ENCODE peak calls at places on chromosomes 5 and 9, in six cellular contexts. One of them, this sample, is unnamed.

GRCh38 chr9:26426732-26427131 is 465.9 kb downstream of the CAAP1 start:
- DNase-seq in A549: no peak
- DNase-seq in lower lobe of right lung: no peak
- DNase-seq in PC-3: no peak
- DNase-seq in upper lobe of right lung: no peak
- DNase-seq in GM23338: peak; percentile 50
- DNase-seq in this sample: no peak

GRCh38 chr9:134955801-134956200 is 38.1 kb upstream of the FCN1 start:
- DNase-seq in A549: no peak
- DNase-seq in lower lobe of right lung: peak; percentile 24
- DNase-seq in PC-3: no peak
- DNase-seq in upper lobe of right lung: peak; percentile 50
- DNase-seq in GM23338: no peak
- DNase-seq in this sample: no peak

GRCh38 chr9:114282507-114282906 is 40.4 kb upstream of the ORM1 start:
- DNase-seq in A549: no peak
- DNase-seq in lower lobe of right lung: peak; percentile 15
- DNase-seq in PC-3: no peak
- DNase-seq in upper lobe of right lung: no peak
- DNase-seq in GM23338: no peak
- DNase-seq in this sample: no peak

GRCh38 chr5:13346401-13346800 is 598.1 kb downstream of the DNAH5 start:
- DNase-seq in A549: no peak
- DNase-seq in lower lobe of right lung: no peak
- DNase-seq in PC-3: no peak
- DNase-seq in upper lobe of right lung: no peak
- DNase-seq in GM23338: no peak
- DNase-seq in this sample: no peak

GRCh38 chr9:26722755-26723154 is 169.8 kb downstream of the CAAP1 start:
- DNase-seq in A549: no peak
- DNase-seq in lower lobe of right lung: no peak
- DNase-seq in PC-3: no peak
- DNase-seq in upper lobe of right lung: no peak
- DNase-seq in GM23338: no peak
- DNase-seq in this sample: no peak

GRCh38 chr9:134331186-134332025 is 5.2 kb downstream of the RXRA start:
- DNase-seq in A549: no peak
- DNase-seq in lower lobe of right lung: no peak
- DNase-seq in PC-3: no peak
- DNase-seq in upper lobe of right lung: no peak
- DNase-seq in GM23338: no peak
- DNase-seq in this sample: no peak

GRCh38 chr5:95718203-95718602 is 12.9 kb upstream of the RHOBTB3 start:
- DNase-seq in A549: no peak
- DNase-seq in lower lobe of right lung: no peak
- DNase-seq in PC-3: no peak
- DNase-seq in upper lobe of right lung: no peak
- DNase-seq in GM23338: no peak
- DNase-seq in this sample: peak; percentile 39

GRCh38 chr5:157198277-157199058 is 17.8 kb downstream of the ITK start:
- DNase-seq in A549: no peak
- DNase-seq in lower lobe of right lung: no peak
- DNase-seq in PC-3: no peak
- DNase-seq in upper lobe of right lung: no peak
- DNase-seq in GM23338: no peak
- DNase-seq in this sample: no peak

GRCh38 chr9:127199001-127199791 is 65.4 kb upstream of the GARNL3 start:
- DNase-seq in A549: peak; percentile 73
- DNase-seq in lower lobe of right lung: peak; percentile 74
- DNase-seq in PC-3: peak; percentile 78
- DNase-seq in upper lobe of right lung: peak; percentile 81
- DNase-seq in GM23338: peak; percentile 94
- DNase-seq in this sample: peak; percentile 66

GRCh38 chr5:154947778-154948177 is 6.9 kb downstream of the MRPL22 start:
- DNase-seq in A549: no peak
- DNase-seq in lower lobe of right lung: no peak
- DNase-seq in PC-3: no peak
- DNase-seq in upper lobe of right lung: no peak
- DNase-seq in GM23338: no peak
- DNase-seq in this sample: no peak

GRCh38 chr9:70510157-70510770 is 95.8 kb upstream of the KLF9 start:
- DNase-seq in A549: peak; percentile 46
- DNase-seq in lower lobe of right lung: peak; percentile 59
- DNase-seq in PC-3: no peak
- DNase-seq in upper lobe of right lung: peak; percentile 66
- DNase-seq in GM23338: peak; percentile 77
- DNase-seq in this sample: peak; percentile 29

GRCh38 chr9:138104251-138105122 is 226.9 kb downstream of the CACNA1B start:
- DNase-seq in A549: no peak
- DNase-seq in lower lobe of right lung: no peak
- DNase-seq in PC-3: no peak
- DNase-seq in upper lobe of right lung: peak; percentile 58
- DNase-seq in GM23338: no peak
- DNase-seq in this sample: no peak

GRCh38 chr5:89270901-89271300 is 387.9 kb upstream of the MEF2C start:
- DNase-seq in A549: no peak
- DNase-seq in lower lobe of right lung: no peak
- DNase-seq in PC-3: no peak
- DNase-seq in upper lobe of right lung: no peak
- DNase-seq in GM23338: no peak
- DNase-seq in this sample: no peak

GRCh38 chr5:156402387-156402921 is 75.5 kb downstream of the SGCD start:
- DNase-seq in A549: peak; percentile 37
- DNase-seq in lower lobe of right lung: no peak
- DNase-seq in PC-3: no peak
- DNase-seq in upper lobe of right lung: no peak
- DNase-seq in GM23338: peak; percentile 79
- DNase-seq in this sample: peak; percentile 64

GRCh38 chr9:8486095-8486494 is 686.5 kb upstream of the DMAC1 start:
- DNase-seq in A549: peak; percentile 13
- DNase-seq in lower lobe of right lung: no peak
- DNase-seq in PC-3: no peak
- DNase-seq in upper lobe of right lung: no peak
- DNase-seq in GM23338: peak; percentile 78
- DNase-seq in this sample: peak; percentile 42

GRCh38 chr5:50709471-50709870 is 43.0 kb downstream of the PARP8 start:
- DNase-seq in A549: no peak
- DNase-seq in lower lobe of right lung: no peak
- DNase-seq in PC-3: no peak
- DNase-seq in upper lobe of right lung: no peak
- DNase-seq in GM23338: no peak
- DNase-seq in this sample: no peak

GRCh38 chr9:5485365-5486085 is 24.8 kb upstream of the PDCD1LG2 start:
- DNase-seq in A549: no peak
- DNase-seq in lower lobe of right lung: no peak
- DNase-seq in PC-3: no peak
- DNase-seq in upper lobe of right lung: no peak
- DNase-seq in GM23338: no peak
- DNase-seq in this sample: no peak

DNA sequence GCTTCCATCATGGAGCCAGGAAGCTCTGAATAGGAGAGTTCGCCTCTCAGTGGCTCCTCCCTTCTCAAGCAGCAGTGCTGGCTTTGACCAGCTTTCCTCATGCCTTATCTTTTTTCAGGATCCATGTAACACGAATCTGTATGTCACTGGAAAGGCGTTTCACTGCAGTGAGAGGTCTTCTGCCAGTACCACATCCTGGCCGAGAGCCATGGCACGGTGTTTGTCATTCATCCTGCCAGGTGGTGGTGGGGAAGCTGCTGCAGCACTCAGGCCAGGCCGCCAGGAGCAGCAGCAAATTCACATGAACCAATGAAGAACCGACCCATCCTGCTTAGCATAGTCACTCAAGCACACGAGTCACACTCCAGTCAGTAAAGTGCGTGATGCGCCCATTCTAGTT is 179.0 kb downstream of the FANCC start:
- DNase-seq in A549: no peak
- DNase-seq in lower lobe of right lung: no peak
- DNase-seq in PC-3: peak; percentile 67
- DNase-seq in upper lobe of right lung: no peak
- DNase-seq in GM23338: peak; percentile 74
- DNase-seq in this sample: no peak
- TF ChIP-seq CTCF in A549: no peak
- TF ChIP-seq CTCF in lower lobe of right lung: no peak
- TF ChIP-seq CTCF in PC-3: no peak
- TF ChIP-seq CTCF in upper lobe of right lung: no peak
- TF ChIP-seq CTCF in GM23338: no peak
- TF ChIP-seq CTCF in this sample: no peak

GRCh38 chr9:121059998-121060636 is 10.0 kb upstream of the C5 start:
- DNase-seq in A549: peak; percentile 81
- DNase-seq in lower lobe of right lung: no peak
- DNase-seq in PC-3: peak; percentile 81
- DNase-seq in upper lobe of right lung: no peak
- DNase-seq in GM23338: peak; percentile 93
- DNase-seq in this sample: peak; percentile 69
- H3K4me3 ChIP-seq in A549: no peak overlapping the region
- H3K4me3 ChIP-seq in lower lobe of right lung: no peak overlapping the region
- H3K4me3 ChIP-seq in PC-3: no peak overlapping the region
- H3K4me3 ChIP-seq in upper lobe of right lung: no peak overlapping the region
- H3K4me3 ChIP-seq in GM23338: no peak overlapping the region
- H3K4me3 ChIP-seq in this sample: no peak overlapping the region

GRCh38 chr5:74122979-74123575 is 497.1 kb downstream of the ARHGEF28 start:
- DNase-seq in A549: no peak
- DNase-seq in lower lobe of right lung: no peak
- DNase-seq in PC-3: peak; percentile 4
- DNase-seq in upper lobe of right lung: no peak
- DNase-seq in GM23338: no peak
- DNase-seq in this sample: no peak

GRCh38 chr5:74127377-74128338 is 501.7 kb downstream of the ARHGEF28 start:
- DNase-seq in A549: peak; percentile 22
- DNase-seq in lower lobe of right lung: no peak
- DNase-seq in PC-3: peak; percentile 55
- DNase-seq in upper lobe of right lung: no peak
- DNase-seq in GM23338: peak; percentile 34
- DNase-seq in this sample: peak; percentile 65

GRCh38 chr5:74123928-74124327 is 497.9 kb downstream of the ARHGEF28 start:
- DNase-seq in A549: no peak
- DNase-seq in lower lobe of right lung: no peak
- DNase-seq in PC-3: no peak
- DNase-seq in upper lobe of right lung: no peak
- DNase-seq in GM23338: no peak
- DNase-seq in this sample: no peak

GRCh38 chr5:74124826-74125225 is 498.8 kb downstream of the ARHGEF28 start:
- DNase-seq in A549: no peak
- DNase-seq in lower lobe of right lung: no peak
- DNase-seq in PC-3: no peak
- DNase-seq in upper lobe of right lung: no peak
- DNase-seq in GM23338: no peak
- DNase-seq in this sample: no peak

GRCh38 chr5:74126294-74126693 is 500.3 kb downstream of the ARHGEF28 start:
- DNase-seq in A549: no peak
- DNase-seq in lower lobe of right lung: no peak
- DNase-seq in PC-3: peak; percentile 49
- DNase-seq in upper lobe of right lung: no peak
- DNase-seq in GM23338: no peak
- DNase-seq in this sample: peak; percentile 64
- TF ChIP-seq CTCF in A549: no peak
- TF ChIP-seq CTCF in lower lobe of right lung: no peak
- TF ChIP-seq CTCF in PC-3: no peak
- TF ChIP-seq CTCF in upper lobe of right lung: no peak
- TF ChIP-seq CTCF in GM23338: no peak
- TF ChIP-seq CTCF in this sample: no peak

DNA sequence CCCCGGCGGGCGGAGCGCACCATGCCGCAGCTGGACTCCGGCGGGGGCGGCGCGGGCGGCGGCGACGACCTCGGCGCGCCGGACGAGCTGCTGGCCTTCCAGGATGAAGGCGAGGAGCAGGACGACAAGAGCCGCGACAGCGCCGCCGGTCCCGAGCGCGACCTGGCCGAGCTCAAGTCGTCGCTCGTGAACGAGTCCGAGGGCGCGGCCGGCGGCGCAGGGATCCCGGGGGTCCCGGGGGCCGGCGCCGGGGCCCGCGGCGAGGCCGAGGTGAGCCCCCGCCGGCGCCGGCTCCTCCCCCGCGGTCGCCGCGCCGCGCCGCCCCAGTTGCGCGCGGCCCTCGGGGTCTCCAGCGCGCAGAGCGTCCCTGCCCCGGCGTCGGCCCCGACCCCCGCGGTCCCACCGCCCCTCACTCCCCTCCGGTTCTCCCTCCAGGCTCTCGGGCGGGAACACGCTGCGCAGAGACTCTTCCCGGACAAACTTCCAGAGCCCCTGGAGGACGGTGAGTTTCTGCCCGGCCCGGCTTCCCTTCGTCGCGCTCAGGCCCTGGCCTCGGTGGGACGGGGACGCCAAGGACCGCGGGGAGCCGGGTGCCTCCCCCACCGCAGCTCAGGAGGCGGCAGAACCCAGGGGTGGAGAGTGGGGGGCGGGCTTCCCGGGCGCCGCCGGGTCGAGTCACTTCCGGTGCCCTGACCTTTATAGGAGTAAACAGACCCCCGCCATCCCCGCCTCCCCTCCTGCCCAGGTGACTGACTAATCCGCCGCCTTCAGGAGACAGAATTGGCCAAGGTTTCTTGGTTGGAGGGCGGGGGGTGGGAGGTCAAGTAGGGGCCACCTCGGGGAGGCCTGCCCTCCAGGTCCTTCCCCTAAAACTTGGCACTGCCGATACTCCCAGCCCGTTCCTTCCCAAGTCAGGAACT is 665 bp downstream of the TCF7 start:
- DNase-seq in A549: no peak
- DNase-seq in lower lobe of right lung: no peak
- DNase-seq in PC-3: no peak
- DNase-seq in upper lobe of right lung: peak; percentile 75
- DNase-seq in GM23338: peak; percentile 91
- DNase-seq in this sample: no peak
- H3K4me3 ChIP-seq in A549: peak overlapping the region; percentile 82
- H3K4me3 ChIP-seq in lower lobe of right lung: peak overlapping the region; percentile 74
- H3K4me3 ChIP-seq in PC-3: peak overlapping the region; percentile 67
- H3K4me3 ChIP-seq in upper lobe of right lung: peak overlapping the region; percentile 58
- H3K4me3 ChIP-seq in GM23338: peak overlapping the region; percentile 86
- H3K4me3 ChIP-seq in this sample: peak overlapping the region; percentile 47

GRCh38 chr5:74259572-74259971 is 381.0 kb downstream of the ENC1 start:
- DNase-seq in A549: no peak
- DNase-seq in lower lobe of right lung: no peak
- DNase-seq in PC-3: no peak
- DNase-seq in upper lobe of right lung: no peak
- DNase-seq in GM23338: peak; percentile 39
- DNase-seq in this sample: no peak
- TF ChIP-seq CTCF in A549: no peak
- TF ChIP-seq CTCF in lower lobe of right lung: no peak
- TF ChIP-seq CTCF in PC-3: no peak
- TF ChIP-seq CTCF in upper lobe of right lung: no peak
- TF ChIP-seq CTCF in GM23338: peak; percentile 3
- TF ChIP-seq CTCF in this sample: no peak

GRCh38 chr9:107340920-107341632 is 58.0 kb downstream of the RAD23B start:
- DNase-seq in A549: peak; percentile 75
- DNase-seq in lower lobe of right lung: peak; percentile 81
- DNase-seq in PC-3: peak; percentile 68
- DNase-seq in upper lobe of right lung: peak; percentile 91
- DNase-seq in GM23338: peak; percentile 91
- DNase-seq in this sample: peak; percentile 77
- H3K4me3 ChIP-seq in A549: no peak overlapping the region
- H3K4me3 ChIP-seq in lower lobe of right lung: no peak overlapping the region
- H3K4me3 ChIP-seq in PC-3: no peak overlapping the region
- H3K4me3 ChIP-seq in upper lobe of right lung: no peak overlapping the region
- H3K4me3 ChIP-seq in GM23338: no peak overlapping the region
- H3K4me3 ChIP-seq in this sample: no peak overlapping the region

GRCh38 chr9:132628746-132629145 is 41.0 kb downstream of the DDX31 start:
- DNase-seq in A549: no peak
- DNase-seq in lower lobe of right lung: no peak
- DNase-seq in PC-3: no peak
- DNase-seq in upper lobe of right lung: no peak
- DNase-seq in GM23338: no peak
- DNase-seq in this sample: no peak
- TF ChIP-seq CTCF in A549: no peak
- TF ChIP-seq CTCF in lower lobe of right lung: no peak
- TF ChIP-seq CTCF in PC-3: no peak
- TF ChIP-seq CTCF in upper lobe of right lung: no peak
- TF ChIP-seq CTCF in GM23338: no peak
- TF ChIP-seq CTCF in this sample: no peak

GRCh38 chr9:3908731-3909130 is 382.9 kb upstream of the RFX3 start:
- DNase-seq in A549: no peak
- DNase-seq in lower lobe of right lung: no peak
- DNase-seq in PC-3: no peak
- DNase-seq in upper lobe of right lung: no peak
- DNase-seq in GM23338: no peak
- DNase-seq in this sample: no peak
- H3K4me3 ChIP-seq in A549: no peak overlapping the region
- H3K4me3 ChIP-seq in lower lobe of right lung: no peak overlapping the region
- H3K4me3 ChIP-seq in PC-3: no peak overlapping the region
- H3K4me3 ChIP-seq in upper lobe of right lung: no peak overlapping the region
- H3K4me3 ChIP-seq in GM23338: no peak overlapping the region
- H3K4me3 ChIP-seq in this sample: no peak overlapping the region